ENCODE peak calls at places on chromosomes 12 and 14, in nine cellular contexts. E, M, C, D, J, P, K, I and Q are unnamed samples.

GRCh38 chr12:11581179-11581755 is 68.2 kb upstream of the ETV6 start:
- DNase-seq in E (peak; percentile 72), M (peak; percentile 71), C (peak; percentile 48), D (peak; percentile 45), J (peak; percentile 78), P (peak; percentile 38), K (peak; percentile 80), I (peak; percentile 50), Q (peak; percentile 53)

GRCh38 chr14:65949711-65950516 is 536.3 kb upstream of the CCDC196 start:
- DNase-seq in E (no peak), M (peak; percentile 58), C (no peak), D (no peak), J (peak; percentile 35), P (peak; percentile 23), K (peak; percentile 3), I (no peak), Q (no peak)

GRCh38 chr14:21536395-21537087 is 10.4 kb upstream of the SALL2 start:
- DNase-seq in E (no peak), M (no peak), C (no peak), D (no peak), J (no peak), P (no peak), K (no peak), I (no peak), Q (no peak)

GRCh38 chr14:53327716-53328115 is 174.6 kb upstream of the DDHD1 start:
- DNase-seq in E (no peak), M (peak; percentile 78), C (no peak), D (no peak), J (peak; percentile 89), P (no peak), K (peak; percentile 67), I (no peak), Q (no peak)

GRCh38 chr12:27711312-27711682 is 665 bp downstream of the MRPS35 start:
- DNase-seq in E (no peak), M (peak; percentile 9), C (no peak), D (no peak), J (no peak), P (peak; percentile 26), K (peak; percentile 12), I (no peak), Q (no peak)

GRCh38 chr14:33938131-33938949 is 12.5 kb downstream of the EGLN3 start:
- DNase-seq in E (peak; percentile 14), M (peak; percentile 10), C (peak; percentile 41), D (no peak), J (peak; percentile 16), P (no peak), K (no peak), I (no peak), Q (no peak)

GRCh38 chr14:69490219-69490918 is 5.8 kb downstream of the PLEKHD1 start:
- DNase-seq in E (no peak), M (no peak), C (no peak), D (no peak), J (no peak), P (no peak), K (no peak), I (no peak), Q (no peak)

GRCh38 chr14:84483072-84483410 is 1046.9 kb upstream of the FLRT2 start:
- DNase-seq in E (no peak), M (no peak), C (no peak), D (no peak), J (no peak), P (no peak), K (peak; percentile 11), I (no peak), Q (no peak)

GRCh38 chr12:10174986-10175614 is 3.2 kb upstream of the OLR1 start:
- DNase-seq in E (no peak), M (no peak), C (no peak), D (no peak), J (no peak), P (no peak), K (no peak), I (no peak), Q (no peak)

GRCh38 chr14:38210168-38210567 is 2.5 kb downstream of the SSTR1 start:
- DNase-seq in E (no peak), M (peak; percentile 50), C (no peak), D (no peak), J (peak; percentile 85), P (no peak), K (peak; percentile 42), I (no peak), Q (no peak)

GRCh38 chr12:5213990-5214389 is 170.3 kb downstream of the KCNA5 start:
- DNase-seq in E (no peak), M (no peak), C (no peak), D (no peak), J (no peak), P (no peak), K (no peak), I (no peak), Q (no peak)

GRCh38 chr14:29857545-29857944 is 70.1 kb downstream of the PRKD1 start:
- DNase-seq in E (no peak), M (no peak), C (no peak), D (no peak), J (no peak), P (no peak), K (no peak), I (no peak), Q (no peak)

GRCh38 chr14:29851397-29851796 is 76.2 kb downstream of the PRKD1 start:
- DNase-seq in E (no peak), M (peak; percentile 82), C (no peak), D (no peak), J (peak; percentile 8), P (no peak), K (peak; percentile 47), I (no peak), Q (no peak)

GRCh38 chr14:29858299-29858698 is 69.3 kb downstream of the PRKD1 start:
- DNase-seq in E (no peak), M (no peak), C (no peak), D (no peak), J (no peak), P (no peak), K (no peak), I (no peak), Q (no peak)

GRCh38 chr14:29853272-29853671 is 74.4 kb downstream of the PRKD1 start:
- DNase-seq in E (no peak), M (peak; percentile 36), C (no peak), D (no peak), J (no peak), P (no peak), K (no peak), I (no peak), Q (no peak)

GRCh38 chr14:29856516-29856915 is 71.1 kb downstream of the PRKD1 start:
- DNase-seq in E (no peak), M (no peak), C (no peak), D (no peak), J (no peak), P (no peak), K (no peak), I (no peak), Q (no peak)
- TF ChIP-seq CTCF in E (no peak), M (no peak), C (no peak), D (no peak), J (no peak), P (no peak), K (no peak), I (no peak), Q (no peak)

DNA sequence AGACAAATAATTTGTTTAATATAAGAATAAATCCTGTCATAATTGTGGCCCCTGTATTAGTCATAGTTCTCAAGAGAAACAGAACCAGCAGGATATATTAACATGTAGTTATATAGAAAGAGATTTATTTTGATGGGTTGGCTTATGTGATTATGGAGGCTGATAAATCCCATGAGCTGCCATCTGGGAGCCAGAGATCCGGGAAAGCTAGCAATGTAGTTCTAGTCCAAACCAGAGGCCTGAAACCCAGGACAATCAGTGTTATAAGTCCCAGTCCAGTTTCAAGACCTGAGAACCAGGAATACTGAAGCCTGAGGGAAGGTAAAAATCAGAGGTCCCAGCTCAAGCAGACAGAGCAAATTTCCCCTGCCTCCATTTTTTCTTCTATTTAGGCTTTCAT is 435.8 kb downstream of the RPL10L start:
- DNase-seq in E (no peak), M (no peak), C (no peak), D (no peak), J (no peak), P (no peak), K (no peak), I (no peak), Q (no peak)
- TF ChIP-seq CTCF in E (no peak), M (no peak), C (no peak), D (no peak), J (no peak), P (no peak), K (no peak), I (no peak), Q (no peak)

GRCh38 chr12:67650528-67651379 is 2.2 kb downstream of the DYRK2 start:
- DNase-seq in E (no peak), M (no peak), C (no peak), D (no peak), J (no peak), P (peak; percentile 40), K (peak; percentile 20), I (no peak), Q (no peak)

GRCh38 chr12:67648306-67649164 is at the start of gene DYRK2:
- DNase-seq in E (peak; percentile 71), M (peak; percentile 84), C (peak; percentile 88), D (peak; percentile 44), J (peak; percentile 62), P (peak; percentile 86), K (peak; percentile 77), I (peak; percentile 73), Q (no peak)

GRCh38 chr12:67650127-67650495 is 1.6 kb downstream of the DYRK2 start:
- DNase-seq in E (no peak), M (no peak), C (peak; percentile 46), D (no peak), J (peak; percentile 38), P (peak; percentile 35), K (peak; percentile 17), I (peak; percentile 14), Q (no peak)

GRCh38 chr12:67649165-67650126 is 901 bp downstream of the DYRK2 start:
- DNase-seq in E (peak; percentile 12), M (no peak), C (peak; percentile 56), D (no peak), J (no peak), P (peak; percentile 57), K (peak; percentile 14), I (peak; percentile 39), Q (no peak)

DNA sequence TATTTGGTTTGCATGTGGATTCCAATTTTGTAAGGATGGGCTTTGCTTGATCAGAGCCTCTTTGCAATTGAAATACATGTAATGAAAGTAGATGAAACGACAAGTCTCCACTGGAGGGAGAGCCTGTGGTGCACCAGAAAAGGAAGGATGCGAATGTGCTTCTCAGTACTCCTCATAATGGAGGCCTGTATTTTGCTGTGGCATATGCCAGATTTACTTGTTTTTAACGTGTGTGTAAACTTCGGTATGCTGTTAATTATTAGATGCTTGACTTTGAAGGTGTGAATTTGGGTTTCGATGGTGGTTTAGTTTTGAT is 2.8 kb downstream of the DYRK2 start:
- DNase-seq in E (no peak), M (peak; percentile 41), C (no peak), D (no peak), J (peak; percentile 62), P (peak; percentile 37), K (peak; percentile 61), I (no peak), Q (no peak)
- TF ChIP-seq CTCF in E (peak; percentile 45), M (peak; percentile 55), C (no peak), D (peak; percentile 44), J (peak; percentile 40), P (peak; percentile 17), K (peak; percentile 49), I (no peak), Q (no peak)

DNA sequence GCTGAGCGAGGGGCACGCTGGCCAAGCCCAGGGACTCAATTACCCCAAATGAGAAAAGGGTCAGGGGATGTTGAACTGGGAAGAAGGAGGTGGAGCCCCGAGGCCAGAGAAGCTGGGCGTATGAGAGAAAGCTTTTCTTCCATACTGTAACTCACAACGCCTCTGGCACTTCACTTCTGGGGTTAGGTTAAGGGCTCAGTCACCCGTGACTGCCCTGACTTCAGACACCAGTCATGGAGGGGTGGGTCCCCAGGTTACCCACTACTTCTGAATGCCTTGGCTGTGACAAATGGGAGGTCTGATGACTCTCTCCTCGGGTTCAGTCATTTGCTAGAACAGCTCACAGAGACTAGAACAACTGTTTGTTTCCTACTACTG is 5.5 kb upstream of the GPR132 start:
- DNase-seq in E (no peak), M (no peak), C (no peak), D (no peak), J (no peak), P (no peak), K (no peak), I (no peak), Q (peak; percentile 91)
- TF ChIP-seq CTCF in E (no peak), M (no peak), C (no peak), D (no peak), J (no peak), P (no peak), K (no peak), I (no peak), Q (no peak)